ENCODE peak calls at places on chromosomes 16 and 17, in ten cellular contexts. Y is dorsolateral prefrontal cortex, J is astrocyte of the spinal cord, R is foreskin fibroblast, N is neural progenitor cell, O is fibroblast of mammary gland, E is GM12865, C is AG10803, H is adrenal gland, V is pancreas. K is an unnamed sample.

GRCh38 chr17:58531661-58532554 is 17.5 kb upstream of the MTMR4 start:
- DNase-seq in Y (peak), J (no peak), R (peak), N (peak), O (peak), E (peak), C (peak), H (peak), V (no peak), K (no peak)

GRCh38 chr17:75827291-75828050 is 16.7 kb downstream of the UNC13D start:
- DNase-seq in Y (peak), J (peak), R (peak), N (peak), O (peak), E (peak), C (peak), H (no peak), V (peak), K (peak)

GRCh38 chr16:79451196-79451816 is 149.2 kb downstream of the MAF start:
- DNase-seq in Y (no peak), J (no peak), R (no peak), N (no peak), O (no peak), E (peak), C (no peak), H (no peak), V (no peak), K (no peak)

GRCh38 chr16:87216824-87217205 is 100.4 kb downstream of the C16orf95 start:
- DNase-seq in Y (no peak), J (no peak), R (peak), N (no peak), O (no peak), E (no peak), C (no peak), H (no peak), V (no peak), K (no peak)

GRCh38 chr16:72787519-72788268 is 260.2 kb downstream of the ZFHX3 start:
- DNase-seq in Y (peak), J (peak), R (peak), N (peak), O (peak), E (peak), C (peak), H (peak), V (no peak), K (peak)

GRCh38 chr16:20844054-20844453 is 37.7 kb downstream of the REXO5 start:
- DNase-seq in Y (no peak), J (no peak), R (no peak), N (no peak), O (no peak), E (no peak), C (no peak), H (no peak), V (no peak), K (no peak)

GRCh38 chr17:67800495-67800928 is 24.8 kb upstream of the BPTF start:
- DNase-seq in Y (peak), J (peak), R (peak), N (peak), O (peak), E (peak), C (peak), H (peak), V (peak), K (peak)

GRCh38 chr17:7782237-7782636 is 51.8 kb upstream of the KDM6B start:
- DNase-seq in Y (no peak), J (peak), R (peak), N (no peak), O (peak), E (no peak), C (peak), H (no peak), V (no peak), K (peak)

GRCh38 chr16:15757630-15758251 is 99.1 kb downstream of the MYH11 start:
- DNase-seq in Y (no peak), J (no peak), R (no peak), N (no peak), O (no peak), E (peak), C (no peak), H (no peak), V (no peak), K (no peak)

DNA sequence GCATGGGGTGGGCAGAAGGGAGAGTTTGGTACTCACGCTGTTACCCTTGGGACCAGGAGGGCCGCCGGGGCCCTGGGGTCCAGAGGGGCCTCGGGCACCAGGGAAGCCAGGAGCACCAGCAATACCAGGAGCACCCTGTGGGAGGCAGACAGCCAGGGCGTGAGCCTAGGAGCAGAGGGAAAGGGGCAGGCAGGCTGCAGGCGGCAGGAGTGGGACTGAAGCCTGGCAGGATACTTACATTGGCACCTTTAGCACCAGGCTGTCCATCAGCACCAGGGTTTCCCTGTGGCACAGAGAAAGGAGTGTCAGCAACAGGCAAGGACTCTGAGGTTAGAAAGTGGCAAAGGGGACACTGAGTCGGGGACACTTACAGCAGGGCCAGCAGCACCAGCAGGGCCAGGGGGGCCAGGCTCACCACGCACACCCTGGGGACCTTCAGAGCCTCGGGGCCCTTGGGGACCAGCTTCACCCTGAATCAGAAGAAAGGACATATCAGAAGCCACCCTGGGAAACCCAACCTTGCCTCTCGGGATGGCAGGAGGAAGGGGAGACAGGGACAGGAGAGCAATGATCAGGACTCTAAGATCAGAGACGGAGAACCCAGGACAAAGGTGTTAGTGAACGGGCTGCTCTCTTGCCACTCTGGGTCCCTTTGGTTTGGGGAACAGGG is 6.1 kb downstream of the COL1A1 start:
- DNase-seq in Y (no peak), J (peak), R (peak), N (no peak), O (peak), E (no peak), C (peak), H (no peak), V (no peak), K (no peak)
- TF ChIP-seq CTCF in Y (no peak), J (peak), R (peak), N (no peak), O (peak), E (no peak), C (peak), H (no peak), V (no peak), K (peak)

GRCh38 chr17:81994593-81995462 is 17.4 kb downstream of the ASPSCR1 start:
- DNase-seq in Y (no peak), J (peak), R (no peak), N (no peak), O (no peak), E (no peak), C (no peak), H (no peak), V (peak), K (no peak)

GRCh38 chr17:81995463-81996231 is 18.2 kb downstream of the ASPSCR1 start:
- DNase-seq in Y (no peak), J (no peak), R (no peak), N (no peak), O (no peak), E (no peak), C (no peak), H (no peak), V (peak), K (no peak)

GRCh38 chr17:81993726-81994592 is 16.5 kb downstream of the ASPSCR1 start:
- DNase-seq in Y (no peak), J (no peak), R (no peak), N (peak), O (no peak), E (no peak), C (no peak), H (no peak), V (peak), K (no peak)

GRCh38 chr17:81990836-81991683 is 13.6 kb downstream of the ASPSCR1 start:
- DNase-seq in Y (no peak), J (no peak), R (no peak), N (no peak), O (no peak), E (no peak), C (no peak), H (peak), V (peak), K (no peak)

GRCh38 chr17:81991684-81992513 is 14.5 kb downstream of the ASPSCR1 start:
- DNase-seq in Y (no peak), J (peak), R (peak), N (peak), O (peak), E (no peak), C (peak), H (peak), V (peak), K (no peak)
- H3K4me3 ChIP-seq in Y (no peak), J (no peak), R (no peak), N (no peak), O (no peak), E (no peak), C (peak), H (no peak), V (no peak), K (no peak)

GRCh38 chr16:11662582-11662981 is 5.7 kb upstream of the SNN start:
- DNase-seq in Y (no peak), J (no peak), R (no peak), N (no peak), O (no peak), E (no peak), C (no peak), H (no peak), V (no peak), K (no peak)

GRCh38 chr16:11667221-11667823 is 933 bp upstream of the SNN start:
- DNase-seq in Y (no peak), J (no peak), R (no peak), N (peak), O (no peak), E (no peak), C (no peak), H (no peak), V (no peak), K (no peak)

GRCh38 chr16:11667824-11668589 is at the start of gene SNN:
- DNase-seq in Y (peak), J (peak), R (peak), N (peak), O (peak), E (peak), C (peak), H (peak), V (peak), K (peak)

GRCh38 chr16:11666108-11667055 is 1.9 kb upstream of the SNN start:
- DNase-seq in Y (no peak), J (no peak), R (no peak), N (no peak), O (no peak), E (no peak), C (no peak), H (no peak), V (no peak), K (no peak)

DNA sequence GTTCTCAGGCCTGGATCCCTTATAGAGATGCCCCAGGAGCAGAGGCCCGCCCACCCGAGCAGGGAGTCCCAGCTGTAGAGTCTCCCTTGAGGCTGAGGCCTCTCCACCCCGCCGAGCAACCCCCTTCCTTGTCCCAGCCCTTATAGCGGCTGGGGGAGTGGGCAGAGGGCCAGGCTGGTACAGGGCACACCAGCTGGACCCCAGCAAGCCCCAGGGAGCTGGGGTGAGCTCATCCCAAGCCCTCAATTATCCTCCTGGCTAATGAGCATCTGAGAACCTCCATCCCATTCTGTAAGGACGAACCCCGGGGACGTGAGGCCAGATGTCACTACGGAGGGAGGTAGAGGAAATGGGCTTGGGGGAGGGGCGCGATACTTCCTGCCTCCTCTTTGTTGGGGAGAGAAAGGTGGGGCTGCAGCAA is 3.2 kb upstream of the SNN start:
- DNase-seq in Y (no peak), J (no peak), R (no peak), N (peak), O (no peak), E (no peak), C (no peak), H (no peak), V (no peak), K (no peak)
- TF ChIP-seq CTCF in Y (no peak), J (no peak), R (no peak), N (no peak), O (no peak), E (no peak), C (no peak), H (no peak), V (no peak), K (no peak)

GRCh38 chr16:30652005-30652296 is 1.2 kb downstream of the PRR14 start:
- DNase-seq in Y (no peak), J (no peak), R (no peak), N (no peak), O (no peak), E (no peak), C (no peak), H (no peak), V (no peak), K (no peak)
- H3K4me3 ChIP-seq in Y (peak), J (peak), R (peak), N (peak), O (peak), E (peak), C (peak), H (peak), V (peak), K (peak)

DNA sequence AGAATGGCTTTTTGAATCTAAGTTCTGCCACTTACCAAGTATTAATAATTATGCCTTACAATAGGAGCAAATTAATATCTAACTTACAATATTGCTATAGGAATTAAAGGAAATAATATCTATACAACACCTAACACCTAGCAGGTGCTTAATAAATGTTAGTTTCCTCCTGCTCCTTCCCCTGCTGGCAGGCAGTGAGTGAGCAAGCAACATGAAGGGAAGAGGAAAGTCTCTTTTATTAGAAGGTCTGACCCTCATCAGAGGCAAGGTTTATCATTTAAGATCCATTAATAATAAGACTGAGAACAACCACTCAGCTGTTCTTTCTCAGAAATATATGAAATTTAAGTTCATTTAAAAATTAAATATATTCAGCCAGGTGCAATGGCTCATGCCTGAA is 6.7 kb upstream of the DYNC1LI2 start:
- DNase-seq in Y (no peak), J (no peak), R (no peak), N (no peak), O (no peak), E (no peak), C (no peak), H (no peak), V (no peak), K (no peak)
- TF ChIP-seq CTCF in Y (no peak), J (no peak), R (no peak), N (peak), O (no peak), E (no peak), C (no peak), H (no peak), V (no peak), K (no peak)

GRCh38 chr17:42458497-42459255 is at the start of gene ATP6V0A1:
- DNase-seq in Y (peak), J (peak), R (peak), N (peak), O (peak), E (peak), C (peak), H (peak), V (peak), K (peak)

GRCh38 chr17:42459256-42459982 is 741 bp downstream of the ATP6V0A1 start:
- DNase-seq in Y (peak), J (peak), R (peak), N (peak), O (peak), E (peak), C (peak), H (peak), V (no peak), K (no peak)

GRCh38 chr17:42457107-42457787 is 1.4 kb upstream of the ATP6V0A1 start:
- DNase-seq in Y (no peak), J (no peak), R (no peak), N (no peak), O (no peak), E (peak), C (no peak), H (no peak), V (no peak), K (no peak)

GRCh38 chr17:42460371-42460770 is 1.7 kb downstream of the ATP6V0A1 start:
- DNase-seq in Y (no peak), J (no peak), R (no peak), N (no peak), O (no peak), E (no peak), C (no peak), H (no peak), V (no peak), K (no peak)

GRCh38 chr17:42459983-42460300 is 1.3 kb downstream of the ATP6V0A1 start:
- DNase-seq in Y (no peak), J (peak), R (peak), N (peak), O (peak), E (peak), C (peak), H (no peak), V (no peak), K (no peak)
- H3K4me3 ChIP-seq in Y (peak), J (peak), R (peak), N (peak), O (peak), E (peak), C (peak), H (peak), V (no peak), K (peak)

DNA sequence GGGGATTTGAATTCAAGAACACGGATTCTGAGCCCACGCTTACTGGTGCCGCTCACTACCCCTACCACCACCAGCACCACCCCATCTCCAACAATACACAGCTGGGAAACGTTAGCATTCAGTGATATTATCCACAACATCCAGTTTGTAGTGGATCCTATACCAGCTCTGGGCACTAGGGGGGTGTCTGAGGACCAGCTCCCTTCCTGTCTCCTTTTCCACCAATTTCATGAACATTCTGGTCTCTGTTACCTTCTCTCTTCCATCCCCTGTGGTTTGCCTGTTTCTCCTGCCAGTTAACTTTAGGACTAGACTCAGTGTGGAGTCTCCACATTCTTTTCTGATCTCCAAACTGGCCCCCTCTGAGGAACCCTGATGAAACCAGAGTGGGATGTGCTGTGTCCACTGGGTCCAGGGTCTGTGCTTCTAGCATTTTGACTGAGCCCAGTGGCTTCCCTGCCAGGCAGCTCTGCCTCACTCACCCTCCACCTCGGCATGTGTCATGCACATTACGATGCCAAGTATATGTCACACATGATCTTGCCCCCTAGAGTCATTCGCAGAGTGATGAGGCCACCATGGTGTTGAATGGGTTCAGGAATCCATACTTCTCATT is 187.0 kb upstream of the CDH13 start:
- DNase-seq in Y (no peak), J (no peak), R (peak), N (peak), O (no peak), E (no peak), C (peak), H (no peak), V (no peak), K (no peak)
- TF ChIP-seq CTCF in Y (peak), J (peak), R (peak), N (peak), O (peak), E (peak), C (peak), H (peak), V (no peak), K (peak)

K was measured in astrocyte of the cerebellum.